ENCODE peak calls at places on chromosome 2, in four cellular contexts. V is K562, I is H1, O is HepG2. R is an unnamed sample.

GRCh38 chr2:94956797-94957391 is 68.6 kb upstream of the MAL start:
- DNase-seq in O (peak), I (peak), V (peak), R (no peak)

GRCh38 chr2:206423147-206423546 is 20.2 kb upstream of the ADAM23 start:
- DNase-seq in O (no peak), I (no peak), V (peak), R (no peak)

GRCh38 chr2:53584986-53585385 is 182.6 kb upstream of the CHAC2 start:
- DNase-seq in V (no peak), I (no peak), O (no peak), R (no peak)

GRCh38 chr2:23685706-23686105 is 241.2 kb downstream of the ATAD2B start:
- DNase-seq in V (no peak), I (no peak), O (no peak), R (no peak)

GRCh38 chr2:27489118-27489497 is 435 bp downstream of the IFT172 start:
- DNase-seq in I (no peak), O (peak), V (peak), R (no peak)

GRCh38 chr2:113890253-113891235 is 655 bp downstream of the ACTR3 start:
- DNase-seq in O (peak), I (peak), V (peak), R (peak)

GRCh38 chr2:32289165-32290054 is 11.7 kb downstream of the YIPF4 start:
- DNase-seq in O (peak), I (no peak), V (no peak), R (no peak)

GRCh38 chr2:215332876-215333600 is 21.2 kb downstream of the ATIC start:
- DNase-seq in I (no peak), O (no peak), V (no peak), R (peak)

GRCh38 chr2:23624378-23624777 is 239.4 kb downstream of the KLHL29 start:
- DNase-seq in V (peak), I (peak), O (peak), R (no peak)

DNA sequence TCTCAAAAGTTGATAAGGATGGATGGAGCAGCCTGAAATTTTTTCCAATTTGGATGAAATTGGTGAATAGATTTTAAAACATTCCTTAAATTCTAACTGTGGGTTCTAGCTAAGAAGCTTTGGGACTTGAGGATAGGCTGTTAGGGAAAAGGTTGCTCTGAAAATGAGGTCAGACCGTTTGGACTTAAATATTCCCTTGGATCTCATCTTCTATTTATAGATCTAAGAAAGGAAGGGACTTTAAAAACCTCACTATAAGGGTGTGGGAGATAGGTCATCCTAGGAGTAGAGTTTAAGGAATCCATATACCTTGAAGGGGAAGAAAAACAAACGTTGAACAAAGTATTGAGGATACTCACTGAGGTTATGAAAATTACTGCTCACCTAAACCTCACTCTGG is 17.4 kb upstream of the SNORC start:
- DNase-seq in I (no peak), O (no peak), V (no peak), R (no peak)
- TF ChIP-seq KDM1A in I (no peak), O (no peak), V (no peak), R (no peak)

DNA sequence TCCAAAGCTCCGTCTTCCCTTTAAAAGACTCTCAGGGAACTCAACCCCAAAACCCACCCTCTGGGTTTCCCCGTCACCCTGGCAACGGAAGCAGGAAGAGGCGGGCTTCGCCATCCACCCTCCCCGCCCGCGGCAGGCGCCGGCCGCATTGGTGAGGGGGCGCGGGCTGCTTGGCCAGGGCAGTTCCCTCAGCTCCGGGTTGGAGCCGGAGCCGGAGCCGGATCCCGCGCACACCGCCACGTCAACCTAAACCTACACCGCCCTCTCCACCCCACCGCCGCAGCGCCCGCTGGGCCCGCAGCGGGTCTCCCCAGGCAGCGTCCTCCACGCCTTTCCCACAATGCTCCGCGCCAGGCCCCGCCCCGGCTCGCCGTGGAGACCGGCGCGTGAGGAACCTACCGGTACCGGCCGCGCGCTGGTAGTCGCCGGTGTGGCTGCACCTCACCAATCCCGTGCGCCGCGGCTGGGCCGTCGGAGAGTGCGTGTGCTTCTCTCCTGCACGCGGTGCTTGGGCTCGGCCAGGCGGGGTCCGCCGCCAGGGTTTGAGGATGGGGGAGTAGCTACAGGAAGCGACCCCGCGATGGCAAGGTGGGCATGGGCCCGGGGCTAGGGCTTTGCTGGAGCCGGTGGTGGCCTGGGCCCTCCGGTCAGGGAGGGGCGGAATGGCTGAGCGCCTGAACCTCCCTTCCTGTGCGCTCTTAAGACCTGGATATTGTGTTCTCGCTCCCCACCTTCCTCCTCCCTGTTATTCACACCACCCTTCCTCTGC is at the start of gene DNAJC10:
- DNase-seq in V (peak), I (peak), O (peak), R (peak)
- TF ChIP-seq POLR2A in V (peak), I (peak), O (peak), R (peak)

DNA sequence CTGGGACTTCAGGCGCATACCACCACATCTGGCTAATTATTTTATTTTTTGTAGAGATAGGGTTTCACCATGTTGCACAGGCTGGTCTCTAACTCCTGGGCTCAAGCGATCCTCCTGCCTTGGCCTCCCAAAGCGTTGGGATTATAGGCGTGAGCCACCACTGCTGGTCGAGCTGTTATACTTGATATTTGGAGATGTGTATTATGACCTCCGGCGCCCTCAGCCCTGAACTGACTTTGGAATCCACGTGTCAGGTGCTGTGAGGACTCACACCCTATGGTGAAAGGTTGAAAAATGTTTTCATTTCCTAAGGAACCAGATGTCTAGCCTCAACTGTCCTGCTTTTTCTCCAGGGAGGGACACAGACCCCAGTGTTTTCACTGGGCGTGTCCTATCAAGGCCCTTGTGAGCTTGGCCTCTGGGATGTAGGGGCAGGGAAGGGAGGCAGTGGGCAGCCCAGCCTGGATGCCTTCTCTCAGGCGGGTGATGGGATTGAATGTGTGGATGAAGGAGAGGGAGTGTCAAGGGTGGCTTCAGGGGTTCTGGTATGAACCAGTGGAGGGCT is 56.4 kb upstream of the HAAO start:
- DNase-seq in O (no peak), I (no peak), V (no peak), R (no peak)
- TF ChIP-seq SIN3A in O (no peak), I (no peak), V (no peak), R (no peak)

DNA sequence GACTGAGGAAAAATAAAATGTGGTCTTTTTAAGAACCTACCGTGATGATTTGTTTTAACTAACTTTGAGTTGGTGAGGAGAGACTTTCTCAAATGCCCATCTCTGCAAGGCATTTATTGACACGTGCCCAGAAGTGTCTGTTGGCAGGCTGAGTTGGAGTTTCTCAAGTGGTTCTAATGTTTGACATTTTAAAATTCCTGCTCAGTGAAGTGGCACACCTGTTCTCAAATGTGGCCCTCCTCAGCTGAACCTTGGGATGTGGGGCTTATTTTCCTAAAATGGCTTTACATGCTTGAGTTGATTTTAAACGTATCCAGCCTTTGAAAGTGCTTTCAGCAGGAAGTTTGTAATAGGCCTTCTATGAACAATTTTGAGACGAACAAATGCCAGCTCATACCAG is 876 bp upstream of the CAVIN2 start:
- DNase-seq in O (no peak), I (no peak), V (no peak), R (no peak)
- TF ChIP-seq KDM1A in O (no peak), I (no peak), V (no peak), R (no peak)

GRCh38 chr2:134919360-134920210 is 963 bp downstream of the CCNT2 start:
- DNase-seq in O (no peak), V (no peak), I (no peak), R (no peak)
- TF ChIP-seq POLR2A in O (peak), V (no peak), I (peak), R (no peak)

R was measured in GM12878.